ENCODE peak calls at places on chromosomes 2 and 18, in four cellular contexts. X is SK-N-SH, R is HepG2, N is K562. I is an unnamed sample.

GRCh38 chr18:36176177-36176584 is 11.1 kb upstream of the MOCOS start:
- DNase-seq in X (no peak), R (peak; percentile 98), N (no peak), I (no peak)

GRCh38 chr2:17628349-17629261 is 88.1 kb downstream of the VSNL1 start:
- DNase-seq in X (no peak), R (no peak), N (no peak), I (no peak)

GRCh38 chr2:72142743-72143440 is 4.8 kb downstream of the CYP26B1 start:
- DNase-seq in X (peak; percentile 61), R (no peak), N (no peak), I (no peak)

GRCh38 chr2:98463551-98463971 is 18.9 kb downstream of the INPP4A start:
- DNase-seq in X (no peak), R (no peak), N (no peak), I (no peak)

GRCh38 chr2:160388464-160389263 is 104.9 kb downstream of the RBMS1 start:
- DNase-seq in X (no peak), R (no peak), N (no peak), I (no peak)

GRCh38 chr2:220043993-220044335 is 416.5 kb downstream of the SLC4A3 start:
- DNase-seq in X (no peak), R (no peak), N (no peak), I (no peak)

GRCh38 chr2:46494596-46494995 is 15.2 kb downstream of the TMEM247 start:
- DNase-seq in X (no peak), R (no peak), N (no peak), I (no peak)

GRCh38 chr2:166984797-166985196 is 96.5 kb downstream of the XIRP2 start:
- DNase-seq in X (no peak), R (no peak), N (no peak), I (no peak)

GRCh38 chr2:190183535-190183934 is 121.0 kb upstream of the MSTN start:
- DNase-seq in X (no peak), R (no peak), N (no peak), I (no peak)

GRCh38 chr2:74290466-74291216 is 52.6 kb downstream of the SLC4A5 start:
- DNase-seq in X (no peak), R (no peak), N (no peak), I (no peak)

GRCh38 chr18:62554083-62554815 is 31.4 kb downstream of the ZCCHC2 start:
- DNase-seq in X (no peak), R (no peak), N (no peak), I (no peak)

GRCh38 chr2:235940330-235940729 is 227.9 kb downstream of the GBX2 start:
- DNase-seq in X (peak; percentile 75), R (no peak), N (peak; percentile 53), I (no peak)

GRCh38 chr2:71592181-71592711 is 138.9 kb downstream of the DYSF start:
- DNase-seq in X (no peak), R (no peak), N (no peak), I (no peak)

GRCh38 chr2:240946046-240946445 is 39.9 kb downstream of the CROCC2 start:
- DNase-seq in X (no peak), R (no peak), N (no peak), I (no peak)

GRCh38 chr2:218270721-218271486 is 585 bp downstream of the PNKD start:
- DNase-seq in X (no peak), R (no peak), N (no peak), I (no peak)

GRCh38 chr18:9150116-9150515 is 13.5 kb downstream of the ANKRD12 start:
- DNase-seq in X (no peak), R (no peak), N (no peak), I (no peak)

GRCh38 chr2:130241041-130241707 is 42.9 kb upstream of the TUBA3E start:
- DNase-seq in X (no peak), R (peak; percentile 76), N (no peak), I (no peak)

GRCh38 chr2:207241198-207241597 is 75.5 kb upstream of the KLF7 start:
- DNase-seq in X (no peak), R (no peak), N (no peak), I (no peak)

GRCh38 chr2:74498500-74499268 is 719 bp downstream of the LBX2 start:
- DNase-seq in X (peak; percentile 49), R (no peak), N (no peak), I (no peak)

GRCh38 chr2:105390454-105390853 is 8.4 kb downstream of the FHL2 start:
- DNase-seq in X (no peak), R (no peak), N (no peak), I (no peak)

GRCh38 chr2:46506131-46506706 is 26.9 kb downstream of the TMEM247 start:
- DNase-seq in X (no peak), R (no peak), N (no peak), I (no peak)

GRCh38 chr2:144498215-144498614 is 21.7 kb downstream of the ZEB2 start:
- DNase-seq in X (no peak), R (no peak), N (peak; percentile 34), I (no peak)

GRCh38 chr2:150101947-150102346 is 385.5 kb downstream of the RND3 start:
- DNase-seq in X (no peak), R (no peak), N (no peak), I (no peak)

GRCh38 chr18:49224130-49224529 is 236.3 kb downstream of the DYM start:
- DNase-seq in X (no peak), R (no peak), N (no peak), I (no peak)

GRCh38 chr2:65602851-65603250 is 170.5 kb upstream of the SPRED2 start:
- DNase-seq in X (no peak), R (no peak), N (no peak), I (no peak)

GRCh38 chr2:170375192-170375591 is 197.2 kb downstream of the MYO3B start:
- DNase-seq in X (no peak), R (no peak), N (no peak), I (no peak)

GRCh38 chr2:126864861-126865260 is 33.8 kb upstream of the TEX51 start:
- DNase-seq in X (no peak), R (no peak), N (no peak), I (no peak)

GRCh38 chr2:9652898-9653479 is 22.2 kb upstream of the YWHAQ start:
- DNase-seq in X (no peak), R (peak; percentile 52), N (no peak), I (no peak)

GRCh38 chr2:20468549-20469500 is 22.0 kb downstream of the RHOB start:
- DNase-seq in X (no peak), R (no peak), N (no peak), I (no peak)

GRCh38 chr2:201358684-201359083 is 1.5 kb upstream of the FLACC1 start:
- DNase-seq in X (no peak), R (no peak), N (no peak), I (no peak)

GRCh38 chr2:201361078-201361477 is 3.9 kb upstream of the FLACC1 start:
- DNase-seq in X (no peak), R (no peak), N (no peak), I (no peak)

GRCh38 chr2:201353116-201353515 is 4.0 kb downstream of the FLACC1 start:
- DNase-seq in X (no peak), R (no peak), N (no peak), I (no peak)

GRCh38 chr2:201360256-201360655 is 3.1 kb upstream of the FLACC1 start:
- DNase-seq in X (no peak), R (no peak), N (no peak), I (no peak)

DNA sequence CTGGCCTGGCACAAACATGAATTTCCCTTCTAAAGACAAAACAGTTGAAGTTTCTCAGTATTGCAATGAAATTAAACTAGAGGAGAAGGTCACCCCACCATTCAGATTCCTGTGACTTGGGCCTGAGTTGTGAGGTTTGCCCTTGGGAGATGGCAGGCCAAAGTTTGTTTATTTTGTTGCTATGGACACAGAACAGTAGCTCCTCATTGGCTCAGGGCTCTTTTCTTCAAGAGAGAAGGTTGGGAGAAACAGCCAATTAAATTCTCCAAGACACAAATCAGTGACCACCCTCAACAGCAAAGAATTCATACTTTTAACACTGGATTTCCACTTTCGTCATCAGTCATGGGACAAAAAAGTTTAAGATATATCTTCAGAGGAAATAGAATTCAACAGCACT is at the start of gene FLACC1:
- DNase-seq in X (peak; percentile 22), R (peak; percentile 56), N (peak; percentile 14), I (peak; percentile 46)
- TF ChIP-seq FOXM1 in X (no peak), R (no peak), N (no peak), I (no peak)

GRCh38 chr18:58196881-58197872 is 153.2 kb downstream of the NEDD4L start:
- DNase-seq in X (no peak), R (no peak), N (no peak), I (no peak)
- TF ChIP-seq FOXM1 in X (no peak), R (no peak), N (no peak), I (no peak)

GRCh38 chr2:100241236-100241635 is 81.1 kb downstream of the LONRF2 start:
- DNase-seq in X (no peak), R (no peak), N (no peak), I (no peak)

GRCh38 chr2:100243671-100244030 is 78.7 kb downstream of the LONRF2 start:
- DNase-seq in X (no peak), R (no peak), N (no peak), I (no peak)

GRCh38 chr2:100240386-100240785 is 81.9 kb downstream of the LONRF2 start:
- DNase-seq in X (no peak), R (no peak), N (no peak), I (no peak)

GRCh38 chr2:100242891-100243670 is 79.2 kb downstream of the LONRF2 start:
- DNase-seq in X (peak; percentile 83), R (peak; percentile 45), N (peak; percentile 63), I (peak; percentile 78)

GRCh38 chr2:100242416-100242815 is 79.9 kb downstream of the LONRF2 start:
- DNase-seq in X (no peak), R (no peak), N (no peak), I (no peak)
- TF ChIP-seq FOXM1 in X (no peak), R (no peak), N (no peak), I (no peak)

DNA sequence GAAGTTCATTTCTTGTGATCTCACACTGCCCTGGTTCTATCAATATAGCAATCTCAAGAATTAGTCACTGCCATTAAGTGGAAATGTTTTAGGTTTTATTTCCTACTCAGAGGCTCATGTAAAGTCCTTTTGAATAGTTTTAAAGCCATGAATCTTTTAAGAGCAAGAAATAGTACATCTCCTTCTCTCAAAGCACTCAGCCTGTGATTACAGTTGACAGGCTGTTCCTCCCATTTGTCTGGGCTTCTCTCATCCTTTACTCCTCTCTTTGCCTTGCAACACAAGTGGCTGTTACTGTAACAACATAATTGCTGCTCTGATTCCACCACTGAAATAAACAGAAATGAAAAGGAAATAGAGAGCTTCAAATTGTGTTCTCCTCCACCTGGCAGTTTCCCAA is 18.4 kb downstream of the GRP start:
- DNase-seq in X (no peak), R (no peak), N (no peak), I (no peak)
- TF ChIP-seq FOXM1 in X (no peak), R (no peak), N (no peak), I (no peak)

I was measured in HEK293T.